ENCODE peak calls at places on chromosome 9, in seven cellular contexts. One of them, this sample, is unnamed.

GRCh38 chr9:109012009-109012875 is 1.1 kb downstream of the CTNNAL1 start:
- DNase-seq in lower lobe of right lung: peak; percentile 61
- DNase-seq in IMR-90: peak; percentile 94
- DNase-seq in ovary: peak; percentile 57
- DNase-seq in upper lobe of right lung: peak; percentile 73
- DNase-seq in mucosa of descending colon: peak; percentile 52
- DNase-seq in endodermal cell: peak; percentile 84
- DNase-seq in this sample: peak; percentile 93

GRCh38 chr9:76868897-76869296 is 37.0 kb downstream of the PRUNE2 start:
- DNase-seq in lower lobe of right lung: no peak
- DNase-seq in IMR-90: no peak
- DNase-seq in ovary: no peak
- DNase-seq in upper lobe of right lung: no peak
- DNase-seq in mucosa of descending colon: no peak
- DNase-seq in endodermal cell: no peak
- DNase-seq in this sample: no peak

GRCh38 chr9:117656007-117656406 is 48.2 kb upstream of the TLR4 start:
- DNase-seq in lower lobe of right lung: no peak
- DNase-seq in IMR-90: no peak
- DNase-seq in ovary: no peak
- DNase-seq in upper lobe of right lung: no peak
- DNase-seq in mucosa of descending colon: no peak
- DNase-seq in endodermal cell: no peak
- DNase-seq in this sample: no peak

GRCh38 chr9:6564868-6565267 is 80.7 kb downstream of the GLDC start:
- DNase-seq in lower lobe of right lung: no peak
- DNase-seq in IMR-90: no peak
- DNase-seq in ovary: peak; percentile 42
- DNase-seq in upper lobe of right lung: no peak
- DNase-seq in mucosa of descending colon: no peak
- DNase-seq in endodermal cell: no peak
- DNase-seq in this sample: no peak

GRCh38 chr9:137630684-137631083 is 11.9 kb downstream of the EHMT1 start:
- DNase-seq in lower lobe of right lung: peak; percentile 12
- DNase-seq in IMR-90: no peak
- DNase-seq in ovary: no peak
- DNase-seq in upper lobe of right lung: no peak
- DNase-seq in mucosa of descending colon: no peak
- DNase-seq in endodermal cell: no peak
- DNase-seq in this sample: no peak

GRCh38 chr9:2809692-2810423 is 34.0 kb downstream of the PUM3 start:
- DNase-seq in lower lobe of right lung: no peak
- DNase-seq in IMR-90: peak; percentile 99
- DNase-seq in ovary: peak; percentile 43
- DNase-seq in upper lobe of right lung: no peak
- DNase-seq in mucosa of descending colon: no peak
- DNase-seq in endodermal cell: peak; percentile 78
- DNase-seq in this sample: no peak

GRCh38 chr9:130156672-130157071 is 15.5 kb upstream of the NCS1 start:
- DNase-seq in lower lobe of right lung: no peak
- DNase-seq in IMR-90: no peak
- DNase-seq in ovary: no peak
- DNase-seq in upper lobe of right lung: no peak
- DNase-seq in mucosa of descending colon: no peak
- DNase-seq in endodermal cell: no peak
- DNase-seq in this sample: no peak

GRCh38 chr9:126373241-126373640 is 46.6 kb downstream of the MVB12B start:
- DNase-seq in lower lobe of right lung: no peak
- DNase-seq in IMR-90: peak; percentile 53
- DNase-seq in ovary: no peak
- DNase-seq in upper lobe of right lung: no peak
- DNase-seq in mucosa of descending colon: no peak
- DNase-seq in endodermal cell: no peak
- DNase-seq in this sample: no peak

GRCh38 chr9:86632537-86632936 is 278.3 kb upstream of the TUT7 start:
- DNase-seq in lower lobe of right lung: no peak
- DNase-seq in IMR-90: no peak
- DNase-seq in ovary: no peak
- DNase-seq in upper lobe of right lung: no peak
- DNase-seq in mucosa of descending colon: no peak
- DNase-seq in endodermal cell: no peak
- DNase-seq in this sample: no peak

GRCh38 chr9:5375091-5375490 is 35.4 kb upstream of the RLN1 start:
- DNase-seq in lower lobe of right lung: no peak
- DNase-seq in IMR-90: no peak
- DNase-seq in ovary: no peak
- DNase-seq in upper lobe of right lung: no peak
- DNase-seq in mucosa of descending colon: no peak
- DNase-seq in endodermal cell: no peak
- DNase-seq in this sample: no peak

GRCh38 chr9:111866976-111867375 is 29.6 kb upstream of the UGCG start:
- DNase-seq in lower lobe of right lung: no peak
- DNase-seq in IMR-90: peak; percentile 86
- DNase-seq in ovary: no peak
- DNase-seq in upper lobe of right lung: no peak
- DNase-seq in mucosa of descending colon: no peak
- DNase-seq in endodermal cell: no peak
- DNase-seq in this sample: no peak

GRCh38 chr9:121686930-121687541 is 35.6 kb downstream of the DAB2IP start:
- DNase-seq in lower lobe of right lung: peak; percentile 77
- DNase-seq in IMR-90: peak; percentile 65
- DNase-seq in ovary: peak; percentile 87
- DNase-seq in upper lobe of right lung: peak; percentile 85
- DNase-seq in mucosa of descending colon: peak; percentile 90
- DNase-seq in endodermal cell: peak; percentile 97
- DNase-seq in this sample: no peak

GRCh38 chr9:26081847-26082246 is 403.6 kb upstream of the TUSC1 start:
- DNase-seq in lower lobe of right lung: no peak
- DNase-seq in IMR-90: no peak
- DNase-seq in ovary: no peak
- DNase-seq in upper lobe of right lung: no peak
- DNase-seq in mucosa of descending colon: no peak
- DNase-seq in endodermal cell: no peak
- DNase-seq in this sample: no peak

GRCh38 chr9:133970581-133970900 is 21.6 kb downstream of the VAV2 start:
- DNase-seq in lower lobe of right lung: peak; percentile 28
- DNase-seq in IMR-90: no peak
- DNase-seq in ovary: no peak
- DNase-seq in upper lobe of right lung: no peak
- DNase-seq in mucosa of descending colon: peak; percentile 18
- DNase-seq in endodermal cell: no peak
- DNase-seq in this sample: peak; percentile 58
- H3K9me3 ChIP-seq in lower lobe of right lung: no peaks in the 10 kb centered on the region
- H3K9me3 ChIP-seq in IMR-90: no peaks in the 10 kb centered on the region
- H3K9me3 ChIP-seq in ovary: no peaks in the 10 kb centered on the region
- H3K9me3 ChIP-seq in upper lobe of right lung: no peaks in the 10 kb centered on the region
- H3K9me3 ChIP-seq in mucosa of descending colon: no peaks in the 10 kb centered on the region
- H3K9me3 ChIP-seq in endodermal cell: peaks cover 5% of the 10 kb centered on the region
- H3K9me3 ChIP-seq in this sample: no peaks in the 10 kb centered on the region

GRCh38 chr9:94920439-94920951 is 194.0 kb downstream of the AOPEP start:
- DNase-seq in lower lobe of right lung: peak; percentile 68
- DNase-seq in IMR-90: peak; percentile 63
- DNase-seq in ovary: peak; percentile 56
- DNase-seq in upper lobe of right lung: peak; percentile 81
- DNase-seq in mucosa of descending colon: peak; percentile 40
- DNase-seq in endodermal cell: peak; percentile 54
- DNase-seq in this sample: no peak
- H3K4me3 ChIP-seq in lower lobe of right lung: no peak overlapping the region
- H3K4me3 ChIP-seq in IMR-90: no peak overlapping the region
- H3K4me3 ChIP-seq in ovary: no peak overlapping the region
- H3K4me3 ChIP-seq in upper lobe of right lung: no peak overlapping the region
- H3K4me3 ChIP-seq in mucosa of descending colon: no peak overlapping the region
- H3K4me3 ChIP-seq in endodermal cell: no peak overlapping the region
- H3K4me3 ChIP-seq in this sample: no peak overlapping the region

GRCh38 chr9:96741771-96742170 is 36.1 kb downstream of the ZNF510 start:
- DNase-seq in lower lobe of right lung: no peak
- DNase-seq in IMR-90: no peak
- DNase-seq in ovary: no peak
- DNase-seq in upper lobe of right lung: no peak
- DNase-seq in mucosa of descending colon: no peak
- DNase-seq in endodermal cell: no peak
- DNase-seq in this sample: no peak
- H3K9me3 ChIP-seq in lower lobe of right lung: peaks cover 73% of the 10 kb centered on the region
- H3K9me3 ChIP-seq in IMR-90: peaks cover 16% of the 10 kb centered on the region
- H3K9me3 ChIP-seq in ovary: peaks cover 16% of the 10 kb centered on the region
- H3K9me3 ChIP-seq in upper lobe of right lung: peaks cover 48% of the 10 kb centered on the region
- H3K9me3 ChIP-seq in mucosa of descending colon: peaks cover 41% of the 10 kb centered on the region
- H3K9me3 ChIP-seq in endodermal cell: peaks cover 34% of the 10 kb centered on the region
- H3K9me3 ChIP-seq in this sample: peaks cover 7% of the 10 kb centered on the region

DNA sequence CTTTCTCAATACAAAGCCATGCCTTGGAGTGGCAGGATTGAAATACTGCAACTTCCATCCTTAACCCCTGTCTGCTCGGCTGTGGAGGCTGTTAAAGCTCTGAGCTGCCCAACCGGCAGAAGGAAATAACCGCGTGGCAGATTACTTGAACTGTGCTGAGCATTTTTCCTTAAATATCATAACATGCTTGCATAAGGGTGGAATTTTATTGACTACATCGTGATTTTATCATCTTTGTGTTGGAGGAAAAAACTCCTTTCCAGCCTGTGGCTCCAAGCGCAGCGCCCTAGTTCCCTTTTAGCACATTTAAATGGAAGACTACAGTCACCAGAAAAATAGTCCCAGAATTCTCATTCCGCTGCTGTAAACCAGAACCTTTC is 1.6 kb downstream of the SHC3 start:
- DNase-seq in lower lobe of right lung: no peak
- DNase-seq in IMR-90: peak; percentile 58
- DNase-seq in ovary: no peak
- DNase-seq in upper lobe of right lung: no peak
- DNase-seq in mucosa of descending colon: no peak
- DNase-seq in endodermal cell: peak; percentile 61
- DNase-seq in this sample: no peak
- H3K4me3 ChIP-seq in lower lobe of right lung: peak overlapping the region; percentile 61
- H3K4me3 ChIP-seq in IMR-90: peak overlapping the region; percentile 87
- H3K4me3 ChIP-seq in ovary: no peak overlapping the region
- H3K4me3 ChIP-seq in upper lobe of right lung: peak overlapping the region; percentile 56
- H3K4me3 ChIP-seq in mucosa of descending colon: no peak overlapping the region
- H3K4me3 ChIP-seq in endodermal cell: peak overlapping the region; percentile 81
- H3K4me3 ChIP-seq in this sample: no peak overlapping the region

GRCh38 chr9:22228542-22228941 is 218.1 kb upstream of the DMRTA1 start:
- DNase-seq in lower lobe of right lung: no peak
- DNase-seq in IMR-90: peak; percentile 47
- DNase-seq in ovary: no peak
- DNase-seq in upper lobe of right lung: no peak
- DNase-seq in mucosa of descending colon: no peak
- DNase-seq in endodermal cell: no peak
- DNase-seq in this sample: no peak
- H3K9me3 ChIP-seq in lower lobe of right lung: no peaks in the 10 kb centered on the region
- H3K9me3 ChIP-seq in IMR-90: peaks cover 11% of the 10 kb centered on the region
- H3K9me3 ChIP-seq in ovary: no peaks in the 10 kb centered on the region
- H3K9me3 ChIP-seq in upper lobe of right lung: no peaks in the 10 kb centered on the region
- H3K9me3 ChIP-seq in mucosa of descending colon: peaks cover 8% of the 10 kb centered on the region
- H3K9me3 ChIP-seq in endodermal cell: peaks cover 65% of the 10 kb centered on the region
- H3K9me3 ChIP-seq in this sample: peaks cover 2% of the 10 kb centered on the region

DNA sequence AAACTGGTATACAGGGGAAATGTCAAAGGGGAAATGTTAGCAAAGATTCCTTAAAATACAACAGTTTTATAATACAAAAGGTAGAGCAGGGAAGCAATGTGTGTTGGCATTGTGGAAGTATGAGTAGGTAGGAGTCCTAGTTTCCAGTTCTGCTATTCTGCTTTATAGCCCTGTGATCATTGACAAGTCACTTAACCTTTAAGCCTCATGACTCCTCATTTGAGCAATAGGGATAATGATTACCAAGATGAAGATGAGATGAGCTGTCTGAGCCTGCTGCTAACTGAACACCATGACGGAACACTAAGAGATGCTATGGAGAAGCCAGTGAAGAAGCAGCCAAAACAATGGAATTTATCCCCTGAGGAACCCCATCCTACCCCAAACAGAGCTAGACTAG is 251.7 kb downstream of the PAPPA start:
- DNase-seq in lower lobe of right lung: no peak
- DNase-seq in IMR-90: no peak
- DNase-seq in ovary: no peak
- DNase-seq in upper lobe of right lung: no peak
- DNase-seq in mucosa of descending colon: no peak
- DNase-seq in endodermal cell: no peak
- DNase-seq in this sample: no peak
- H3K4me3 ChIP-seq in lower lobe of right lung: no peak overlapping the region
- H3K4me3 ChIP-seq in IMR-90: no peak overlapping the region
- H3K4me3 ChIP-seq in ovary: no peak overlapping the region
- H3K4me3 ChIP-seq in upper lobe of right lung: no peak overlapping the region
- H3K4me3 ChIP-seq in mucosa of descending colon: no peak overlapping the region
- H3K4me3 ChIP-seq in endodermal cell: no peak overlapping the region
- H3K4me3 ChIP-seq in this sample: no peak overlapping the region